ENCODE peak calls at places on chromosomes 5 and 9, in seven cellular contexts. F is NCI-H1417; M is stimulated activated CD8-positive, alpha-beta memory T cell treated with anti-CD3 and anti-CD28 coated beads, Interleukin-15, amount 100 ng/mL, for 1 hour; Y is T-helper 2 cell; L is fibroblast of gingiva; K is NCI-H460; P is OCI-LY7. T is an unnamed sample.

GRCh38 chr5:107466233-107466769 is 204.4 kb downstream of the EFNA5 start:
- DNase-seq in F (no peak), M (no peak), Y (no peak), L (peak), K (peak), P (no peak), T (no peak)

GRCh38 chr9:127569819-127570401 is 42.2 kb upstream of the STXBP1 start:
- DNase-seq in F (peak), M (no peak), Y (no peak), L (peak), K (no peak), P (peak), T (peak)

GRCh38 chr9:12935714-12936113 is 160.9 kb downstream of the LURAP1L start:
- DNase-seq in F (no peak), M (no peak), Y (no peak), L (peak), K (no peak), P (no peak), T (no peak)

GRCh38 chr9:93711002-93711401 is 134.6 kb downstream of the PHF2 start:
- DNase-seq in F (no peak), M (no peak), Y (no peak), L (no peak), K (no peak), P (no peak), T (no peak)

GRCh38 chr5:2052687-2053086 is 170.0 kb upstream of the IRX4 start:
- DNase-seq in F (no peak), M (no peak), Y (no peak), L (no peak), K (no peak), P (no peak), T (no peak)

GRCh38 chr5:119400248-119400647 is 44.4 kb downstream of the TNFAIP8 start:
- DNase-seq in F (peak), M (no peak), Y (no peak), L (no peak), K (no peak), P (no peak), T (no peak)

GRCh38 chr9:91427873-91428272 is 4.2 kb upstream of the NFIL3 start:
- DNase-seq in F (no peak), M (no peak), Y (no peak), L (peak), K (no peak), P (no peak), T (no peak)

GRCh38 chr5:136620016-136620419 is 254.7 kb upstream of the TRPC7 start:
- DNase-seq in F (no peak), M (no peak), Y (no peak), L (no peak), K (no peak), P (no peak), T (no peak)

GRCh38 chr5:180133551-180133950 is 62.0 kb upstream of the RNF130 start:
- DNase-seq in F (no peak), M (no peak), Y (no peak), L (no peak), K (no peak), P (no peak), T (no peak)

GRCh38 chr5:96483878-96484277 is 50.8 kb upstream of the PCSK1 start:
- DNase-seq in F (no peak), M (no peak), Y (no peak), L (no peak), K (peak), P (peak), T (no peak)

GRCh38 chr5:88815048-88815789 is 67.8 kb downstream of the MEF2C start:
- DNase-seq in F (peak), M (no peak), Y (no peak), L (no peak), K (no peak), P (no peak), T (no peak)

GRCh38 chr9:4662989-4663792 is 1.1 kb downstream of the PLPP6 start:
- DNase-seq in F (no peak), M (no peak), Y (no peak), L (no peak), K (no peak), P (no peak), T (no peak)

GRCh38 chr9:124260769-124261603 is 3.2 kb downstream of the NEK6 start:
- DNase-seq in F (no peak), M (no peak), Y (no peak), L (peak), K (no peak), P (peak), T (no peak)

GRCh38 chr5:134567651-134568338 is 42.3 kb downstream of the JADE2 start:
- DNase-seq in F (no peak), M (no peak), Y (no peak), L (peak), K (no peak), P (no peak), T (no peak)

GRCh38 chr9:32877103-32877502 is 93.8 kb downstream of the TMEM215 start:
- DNase-seq in F (no peak), M (no peak), Y (no peak), L (no peak), K (no peak), P (no peak), T (no peak)

GRCh38 chr5:176775409-176775808 is 35.0 kb upstream of the UNC5A start:
- DNase-seq in F (no peak), M (no peak), Y (no peak), L (no peak), K (no peak), P (no peak), T (no peak)

GRCh38 chr5:175501759-175502158 is 23.4 kb downstream of the SFXN1 start:
- DNase-seq in F (no peak), M (no peak), Y (no peak), L (no peak), K (no peak), P (no peak), T (no peak)

GRCh38 chr5:87195104-87195581 is 72.5 kb upstream of the RASA1 start:
- DNase-seq in F (no peak), M (no peak), Y (no peak), L (peak), K (no peak), P (no peak), T (no peak)

T was measured in activated CD4-positive, CD25-positive, alpha-beta regulatory T cell.